ENCODE peak calls at places on chromosomes 11 and 22, in eight cellular contexts. K is RWPE1; J is breast epithelium; E is left ventricle myocardium superior; H is OCI-M1; M is HL-60; A is nucleus accumbens; W is activated T-helper 9 cell treated with anti-CD3 and anti-CD28 coated beads, Interleukin-2, amount 50 U/mL, for 16 hours. R is an unnamed sample.

GRCh38 chr11:131206671-131207070 is 163.7 kb upstream of the NTM start:
- DNase-seq in J (no peak), A (no peak), W (no peak), H (no peak), K (no peak), E (no peak), M (no peak), R (no peak)

GRCh38 chr11:68950268-68950667 is 30.5 kb downstream of the MRGPRD start:
- DNase-seq in H (peak), E (no peak), W (no peak), K (peak), M (peak), A (no peak), J (no peak), R (no peak)

GRCh38 chr11:60334005-60334620 is 7.1 kb downstream of the MS4A6E start:
- DNase-seq in J (no peak), K (peak), H (peak), M (peak), W (peak), A (no peak), E (no peak), R (peak)

GRCh38 chr11:69650081-69650831 is 9.3 kb downstream of the CCND1 start:
- DNase-seq in W (no peak), A (no peak), E (no peak), H (no peak), J (peak), K (no peak), M (no peak), R (no peak)

GRCh38 chr11:117026593-117027330 is 71.5 kb downstream of the SIK3 start:
- DNase-seq in K (peak), H (no peak), E (no peak), A (no peak), M (no peak), W (no peak), J (no peak), R (no peak)

GRCh38 chr11:13970986-13971385 is 8.5 kb downstream of the SPON1 start:
- DNase-seq in A (no peak), H (peak), K (peak), W (no peak), M (no peak), E (peak), J (no peak), R (no peak)

GRCh38 chr11:43735931-43736330 is 55.4 kb downstream of the HSD17B12 start:
- DNase-seq in H (peak), K (no peak), M (no peak), A (no peak), W (no peak), E (no peak), J (no peak), R (no peak)

GRCh38 chr22:30667092-30667485 is 586 bp downstream of the DUSP18 start:
- DNase-seq in E (no peak), A (no peak), H (peak), W (no peak), K (no peak), J (no peak), M (no peak), R (no peak)

GRCh38 chr11:62552465-62552782 is 5.8 kb upstream of the AHNAK start:
- DNase-seq in K (no peak), H (no peak), M (no peak), E (no peak), A (no peak), J (no peak), W (no peak), R (no peak)

GRCh38 chr11:117876341-117877119 is at the start of gene FXYD6:
- DNase-seq in W (no peak), J (no peak), M (no peak), H (no peak), E (peak), A (no peak), K (peak), R (no peak)

GRCh38 chr11:19828382-19829108 is 115.9 kb downstream of the NAV2 start:
- DNase-seq in E (no peak), J (no peak), W (no peak), M (no peak), A (no peak), H (no peak), K (no peak), R (no peak)

GRCh38 chr11:93817426-93818348 is 32.7 kb downstream of the VSTM5 start:
- DNase-seq in H (no peak), M (no peak), K (no peak), W (no peak), A (no peak), J (no peak), E (no peak), R (no peak)

GRCh38 chr11:93089474-93090102 is 108.2 kb downstream of the SLC36A4 start:
- DNase-seq in K (no peak), H (peak), M (peak), W (no peak), J (no peak), A (no peak), E (no peak), R (no peak)

GRCh38 chr22:42621505-42622002 is 6.9 kb upstream of the POLDIP3 start:
- DNase-seq in W (peak), E (peak), H (peak), K (peak), A (no peak), J (no peak), M (peak), R (peak)

GRCh38 chr11:11604340-11604992 is 17.3 kb downstream of the GALNT18 start:
- DNase-seq in K (no peak), J (no peak), E (no peak), A (no peak), W (no peak), H (no peak), M (no peak), R (no peak)

GRCh38 chr11:67030976-67031375 is 8.0 kb downstream of the SYT12 start:
- DNase-seq in A (no peak), H (peak), W (no peak), K (no peak), J (no peak), E (no peak), M (no peak), R (no peak)

GRCh38 chr11:77515063-77515462 is 41.2 kb upstream of the PAK1 start:
- DNase-seq in M (no peak), W (no peak), E (no peak), H (no peak), A (no peak), K (no peak), J (no peak), R (no peak)

GRCh38 chr11:74011360-74012071 is 2.6 kb upstream of the UCP3 start:
- DNase-seq in E (no peak), H (peak), M (no peak), A (no peak), W (peak), K (no peak), J (no peak), R (no peak)

GRCh38 chr11:34050967-34051348 is 573 bp upstream of the CAPRIN1 start:
- DNase-seq in M (no peak), W (no peak), A (no peak), E (no peak), J (no peak), H (no peak), K (no peak), R (no peak)

GRCh38 chr11:67465190-67465522 is 3.9 kb downstream of the TMEM134 start:
- DNase-seq in J (no peak), E (no peak), A (no peak), K (no peak), W (no peak), H (peak), M (no peak), R (no peak)

GRCh38 chr11:88059326-88059725 is 115.9 kb downstream of the RAB38 start:
- DNase-seq in K (no peak), W (no peak), J (no peak), A (no peak), M (no peak), H (no peak), E (no peak), R (no peak)

GRCh38 chr11:112172362-112172994 is 2.8 kb upstream of the BCO2 start:
- DNase-seq in K (no peak), E (no peak), H (no peak), J (no peak), A (no peak), W (no peak), M (no peak), R (no peak)

GRCh38 chr11:121451178-121451981 is 734 bp upstream of the SORL1 start:
- DNase-seq in A (no peak), J (no peak), K (no peak), H (no peak), E (peak), M (no peak), W (no peak), R (no peak)

GRCh38 chr22:49327411-49327810 is 500.3 kb downstream of the BRD1 start:
- DNase-seq in A (no peak), W (no peak), M (no peak), H (no peak), E (no peak), J (no peak), K (no peak), R (no peak)

GRCh38 chr11:36278531-36279245 is 10.5 kb downstream of the COMMD9 start:
- DNase-seq in E (no peak), W (no peak), H (no peak), J (no peak), A (no peak), M (no peak), K (no peak), R (no peak)

GRCh38 chr11:45332486-45332934 is 46.4 kb upstream of the SYT13 start:
- DNase-seq in W (no peak), J (no peak), M (no peak), H (peak), A (no peak), K (peak), E (no peak), R (no peak)

GRCh38 chr11:12543596-12544415 is 130.4 kb upstream of the TEAD1 start:
- DNase-seq in K (peak), J (no peak), E (no peak), A (no peak), M (no peak), W (no peak), H (no peak), R (no peak)

GRCh38 chr11:40376346-40376745 is 1083.1 kb downstream of the LRRC4C start:
- DNase-seq in J (no peak), H (no peak), K (no peak), W (no peak), M (no peak), E (no peak), A (no peak), R (no peak)

GRCh38 chr11:107494036-107494435 is 36.4 kb upstream of the CWF19L2 start:
- DNase-seq in K (no peak), M (no peak), E (no peak), H (no peak), A (no peak), W (no peak), J (no peak), R (no peak)

GRCh38 chr11:123301696-123302400 is 106.8 kb upstream of the CLMP start:
- DNase-seq in J (peak), A (peak), K (peak), W (peak), E (peak), H (no peak), M (peak), R (peak)

GRCh38 chr11:105790841-105791240 is 181.0 kb downstream of the GRIA4 start:
- DNase-seq in M (no peak), W (no peak), K (no peak), A (no peak), E (no peak), H (no peak), J (no peak), R (no peak)

GRCh38 chr11:129766858-129767604 is 48.6 kb upstream of the TMEM45B start:
- DNase-seq in K (no peak), M (peak), J (no peak), H (peak), E (no peak), W (no peak), A (no peak), R (no peak)

GRCh38 chr11:22479133-22479690 is 141.0 kb downstream of the SLC17A6 start:
- DNase-seq in J (no peak), E (no peak), W (no peak), A (no peak), H (no peak), M (no peak), K (no peak), R (no peak)

GRCh38 chr22:46934746-46935491 is 172.5 kb downstream of the TBC1D22A start:
- DNase-seq in K (peak), E (no peak), M (peak), H (peak), W (no peak), J (no peak), A (no peak), R (no peak)

GRCh38 chr11:5992604-5993251 is 5.9 kb upstream of the OR52L1 start:
- DNase-seq in W (no peak), A (no peak), M (peak), K (peak), J (no peak), H (peak), E (no peak), R (no peak)

GRCh38 chr11:57160665-57161064 is 21.1 kb upstream of the LRRC55 start:
- DNase-seq in K (no peak), E (no peak), H (no peak), A (no peak), W (no peak), J (no peak), M (no peak), R (no peak)

GRCh38 chr22:43275545-43275981 is 67.6 kb downstream of the SCUBE1 start:
- DNase-seq in W (no peak), J (no peak), K (no peak), A (no peak), H (peak), M (peak), E (no peak), R (no peak)

GRCh38 chr22:42831712-42832111 is 25.4 kb downstream of the ARFGAP3 start:
- DNase-seq in H (no peak), K (no peak), W (no peak), J (no peak), M (no peak), E (no peak), A (no peak), R (no peak)

GRCh38 chr11:113475160-113475761 is at the start of gene DRD2:
- DNase-seq in A (no peak), M (no peak), H (no peak), E (peak), W (no peak), J (no peak), K (no peak), R (no peak)